ENCODE peak calls at places on chromosomes 6 and 20, in eight cellular contexts. L is NCI-H82; U is ACHN; K is stimulated activated CD8-positive, alpha-beta memory T cell treated with anti-CD3 and anti-CD28 coated beads, Interleukin-2, amount 100 ng/mL, for 1 hour; B is activated CD4-positive, alpha-beta T cell treated with anti-CD3 and anti-CD28 coated beads for 48 hours; J is neuronal stem cell; G is neural progenitor cell; C is head of caudate nucleus. H is an unnamed sample.

GRCh38 chr6:31568537-31568961 is 3.5 kb upstream of the LTA start:
- DNase-seq in L (no peak), J (no peak), G (no peak), C (no peak), K (no peak), U (no peak), B (peak; percentile 81), H (no peak)

GRCh38 chr6:101626264-101626663 is 232.8 kb downstream of the GRIK2 start:
- DNase-seq in B (no peak), L (no peak), K (no peak), J (no peak), C (peak; percentile 6), U (no peak), G (peak; percentile 7), H (no peak)

GRCh38 chr6:26071135-26071534 is 16.1 kb upstream of the HFE start:
- DNase-seq in J (no peak), B (no peak), C (no peak), G (no peak), K (no peak), U (no peak), L (no peak), H (no peak)

GRCh38 chr20:57777911-57778310 is 68.1 kb upstream of the PMEPA1 start:
- DNase-seq in L (no peak), G (no peak), J (no peak), C (no peak), B (no peak), K (no peak), U (no peak), H (no peak)

GRCh38 chr6:54929245-54929909 is 82.8 kb downstream of the FAM83B start:
- DNase-seq in U (no peak), K (no peak), L (no peak), B (no peak), G (no peak), C (no peak), J (no peak), H (no peak)

GRCh38 chr6:46468611-46469010 is 22.6 kb downstream of the RCAN2 start:
- DNase-seq in C (no peak), J (no peak), U (no peak), B (no peak), G (peak; percentile 3), K (no peak), L (no peak), H (no peak)

GRCh38 chr20:25045343-25045712 is 12.6 kb downstream of the ACSS1 start:
- DNase-seq in K (no peak), U (no peak), C (no peak), B (no peak), G (no peak), L (no peak), J (no peak), H (no peak)

GRCh38 chr6:21559238-21559637 is 34.3 kb upstream of the SOX4 start:
- DNase-seq in C (no peak), G (no peak), L (no peak), J (no peak), B (no peak), U (no peak), K (no peak), H (no peak)

H was measured in omental fat pad.